ENCODE peak calls at places on chromosomes 2 and 18, in four cellular contexts. One of them, this sample, is unnamed.
A peak's percentile ranks its signal among the peaks of the same experiment; 100 is the strongest.

GRCh38 chr2:166314022-166314759 is 61.6 kb downstream of the SCN9A start:
- DNase-seq in cardiac fibroblast: peak; percentile 91
- DNase-seq in epithelial cell of proximal tubule: peak; percentile 0
- DNase-seq in lower lobe of right lung: no peak
- DNase-seq in this sample: peak; percentile 86

GRCh38 chr18:57803119-57803969 is at the start of gene ATP8B1:
- DNase-seq in epithelial cell of proximal tubule: no peak
- DNase-seq in cardiac fibroblast: peak; percentile 77
- DNase-seq in lower lobe of right lung: peak; percentile 96
- DNase-seq in this sample: peak; percentile 76

GRCh38 chr2:155060906-155061305 is 362.4 kb downstream of the KCNJ3 start:
- DNase-seq in lower lobe of right lung: no peak
- DNase-seq in cardiac fibroblast: no peak
- DNase-seq in epithelial cell of proximal tubule: no peak
- DNase-seq in this sample: no peak

GRCh38 chr2:41963661-41964525 is 83.9 kb upstream of the PKDCC start:
- DNase-seq in lower lobe of right lung: no peak
- DNase-seq in cardiac fibroblast: no peak
- DNase-seq in epithelial cell of proximal tubule: no peak
- DNase-seq in this sample: peak; percentile 12

GRCh38 chr18:22783662-22784076 is 149.5 kb upstream of the RBBP8 start:
- DNase-seq in cardiac fibroblast: no peak
- DNase-seq in epithelial cell of proximal tubule: no peak
- DNase-seq in lower lobe of right lung: no peak
- DNase-seq in this sample: no peak

GRCh38 chr2:223855426-223855825 is 18.0 kb upstream of the AP1S3 start:
- DNase-seq in lower lobe of right lung: no peak
- DNase-seq in epithelial cell of proximal tubule: no peak
- DNase-seq in cardiac fibroblast: no peak
- DNase-seq in this sample: peak; percentile 61

GRCh38 chr2:74212702-74213410 is 14.4 kb downstream of the MTHFD2 start:
- DNase-seq in lower lobe of right lung: no peak
- DNase-seq in cardiac fibroblast: no peak
- DNase-seq in epithelial cell of proximal tubule: no peak
- DNase-seq in this sample: no peak

GRCh38 chr2:29117636-29118303 is 2.6 kb downstream of the CLIP4 start:
- DNase-seq in cardiac fibroblast: peak; percentile 84
- DNase-seq in lower lobe of right lung: no peak
- DNase-seq in epithelial cell of proximal tubule: peak; percentile 81
- DNase-seq in this sample: no peak

GRCh38 chr2:9690716-9691498 is 60.1 kb upstream of the YWHAQ start:
- DNase-seq in epithelial cell of proximal tubule: no peak
- DNase-seq in lower lobe of right lung: no peak
- DNase-seq in cardiac fibroblast: no peak
- DNase-seq in this sample: no peak
- TF ChIP-seq CTCF in epithelial cell of proximal tubule: no peak
- TF ChIP-seq CTCF in lower lobe of right lung: no peak
- TF ChIP-seq CTCF in cardiac fibroblast: no peak
- TF ChIP-seq CTCF in this sample: no peak

GRCh38 chr2:54561010-54561409 is 104.9 kb downstream of the SPTBN1 start:
- DNase-seq in cardiac fibroblast: no peak
- DNase-seq in epithelial cell of proximal tubule: no peak
- DNase-seq in lower lobe of right lung: no peak
- DNase-seq in this sample: no peak

GRCh38 chr2:54564439-54564838 is 108.3 kb downstream of the SPTBN1 start:
- DNase-seq in lower lobe of right lung: no peak
- DNase-seq in cardiac fibroblast: no peak
- DNase-seq in epithelial cell of proximal tubule: no peak
- DNase-seq in this sample: no peak

GRCh38 chr2:54559593-54560145 is 103.5 kb downstream of the SPTBN1 start:
- DNase-seq in lower lobe of right lung: no peak
- DNase-seq in epithelial cell of proximal tubule: no peak
- DNase-seq in cardiac fibroblast: peak; percentile 95
- DNase-seq in this sample: peak; percentile 90

GRCh38 chr2:54560146-54560881 is 104.2 kb downstream of the SPTBN1 start:
- DNase-seq in epithelial cell of proximal tubule: no peak
- DNase-seq in lower lobe of right lung: peak; percentile 51
- DNase-seq in cardiac fibroblast: peak; percentile 87
- DNase-seq in this sample: peak; percentile 51

GRCh38 chr2:54561795-54562592 is 105.9 kb downstream of the SPTBN1 start:
- DNase-seq in lower lobe of right lung: no peak
- DNase-seq in cardiac fibroblast: no peak
- DNase-seq in epithelial cell of proximal tubule: no peak
- DNase-seq in this sample: no peak
- H3K4me3 ChIP-seq in lower lobe of right lung: no peak overlapping the region
- H3K4me3 ChIP-seq in cardiac fibroblast: no peak overlapping the region
- H3K4me3 ChIP-seq in epithelial cell of proximal tubule: peak overlapping the region; percentile 46
- H3K4me3 ChIP-seq in this sample: no peak overlapping the region

GRCh38 chr2:85012431-85012830 is 41.5 kb downstream of the KCMF1 start:
- DNase-seq in epithelial cell of proximal tubule: no peak
- DNase-seq in cardiac fibroblast: no peak
- DNase-seq in lower lobe of right lung: no peak
- DNase-seq in this sample: no peak

GRCh38 chr2:85009019-85009618 is 38.2 kb downstream of the KCMF1 start:
- DNase-seq in epithelial cell of proximal tubule: no peak
- DNase-seq in cardiac fibroblast: no peak
- DNase-seq in lower lobe of right lung: no peak
- DNase-seq in this sample: no peak

GRCh38 chr2:85012855-85013254 is 41.9 kb downstream of the KCMF1 start:
- DNase-seq in epithelial cell of proximal tubule: no peak
- DNase-seq in lower lobe of right lung: no peak
- DNase-seq in cardiac fibroblast: no peak
- DNase-seq in this sample: no peak

GRCh38 chr2:85011098-85011497 is 40.1 kb downstream of the KCMF1 start:
- DNase-seq in cardiac fibroblast: peak; percentile 35
- DNase-seq in epithelial cell of proximal tubule: no peak
- DNase-seq in lower lobe of right lung: no peak
- DNase-seq in this sample: no peak

GRCh38 chr2:85011747-85012146 is 40.8 kb downstream of the KCMF1 start:
- DNase-seq in cardiac fibroblast: no peak
- DNase-seq in epithelial cell of proximal tubule: no peak
- DNase-seq in lower lobe of right lung: no peak
- DNase-seq in this sample: no peak
- TF ChIP-seq CTCF in cardiac fibroblast: peak; percentile 12
- TF ChIP-seq CTCF in epithelial cell of proximal tubule: peak; percentile 36
- TF ChIP-seq CTCF in lower lobe of right lung: no peak
- TF ChIP-seq CTCF in this sample: no peak

DNA sequence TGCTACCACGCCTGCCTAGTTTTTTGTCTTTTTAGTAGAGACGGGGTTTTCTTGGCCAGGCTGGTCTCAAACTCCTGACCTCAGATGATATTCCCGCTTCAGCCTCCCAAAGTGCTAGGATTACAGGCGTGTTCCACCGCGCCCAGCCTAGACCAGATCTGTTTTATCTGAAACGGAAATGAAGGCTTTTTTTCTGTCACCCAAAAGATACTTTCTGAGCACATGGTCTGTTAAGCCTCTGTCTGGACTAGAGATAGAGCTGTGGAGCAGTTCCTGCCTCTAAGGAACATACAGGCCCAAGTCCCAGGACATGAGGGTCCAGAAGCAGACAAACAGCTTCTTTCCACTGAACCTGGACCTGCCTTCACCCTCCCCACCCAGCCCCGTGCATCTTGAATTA is 43.6 kb upstream of the PTMA start:
- DNase-seq in cardiac fibroblast: no peak
- DNase-seq in lower lobe of right lung: no peak
- DNase-seq in epithelial cell of proximal tubule: no peak
- DNase-seq in this sample: no peak
- H3K4me3 ChIP-seq in cardiac fibroblast: no peak overlapping the region
- H3K4me3 ChIP-seq in lower lobe of right lung: no peak overlapping the region
- H3K4me3 ChIP-seq in epithelial cell of proximal tubule: no peak overlapping the region
- H3K4me3 ChIP-seq in this sample: no peak overlapping the region

GRCh38 chr2:95323347-95324155 is 26.4 kb downstream of the KCNIP3 start:
- DNase-seq in lower lobe of right lung: no peak
- DNase-seq in epithelial cell of proximal tubule: no peak
- DNase-seq in cardiac fibroblast: no peak
- DNase-seq in this sample: no peak
- TF ChIP-seq CTCF in lower lobe of right lung: peak; percentile 22
- TF ChIP-seq CTCF in epithelial cell of proximal tubule: peak; percentile 80
- TF ChIP-seq CTCF in cardiac fibroblast: peak; percentile 34
- TF ChIP-seq CTCF in this sample: peak; percentile 44

GRCh38 chr2:38174646-38175096 is 98.7 kb upstream of the CYP1B1 start:
- DNase-seq in epithelial cell of proximal tubule: peak; percentile 99
- DNase-seq in lower lobe of right lung: no peak
- DNase-seq in cardiac fibroblast: peak; percentile 97
- DNase-seq in this sample: peak; percentile 81
- H3K4me3 ChIP-seq in epithelial cell of proximal tubule: peak overlapping the region; percentile 17
- H3K4me3 ChIP-seq in lower lobe of right lung: peak overlapping the region; percentile 20
- H3K4me3 ChIP-seq in cardiac fibroblast: no peak overlapping the region
- H3K4me3 ChIP-seq in this sample: no peak overlapping the region

GRCh38 chr2:20677301-20678176 is 10.6 kb downstream of the GDF7 start:
- DNase-seq in cardiac fibroblast: no peak
- DNase-seq in lower lobe of right lung: no peak
- DNase-seq in epithelial cell of proximal tubule: no peak
- DNase-seq in this sample: no peak
- TF ChIP-seq CTCF in cardiac fibroblast: no peak
- TF ChIP-seq CTCF in lower lobe of right lung: no peak
- TF ChIP-seq CTCF in epithelial cell of proximal tubule: peak; percentile 40
- TF ChIP-seq CTCF in this sample: no peak

GRCh38 chr18:75130591-75131274 is 78.2 kb downstream of the PTGR3 start:
- DNase-seq in lower lobe of right lung: no peak
- DNase-seq in epithelial cell of proximal tubule: no peak
- DNase-seq in cardiac fibroblast: peak; percentile 11
- DNase-seq in this sample: no peak

GRCh38 chr18:75132471-75132870 is 76.5 kb downstream of the PTGR3 start:
- DNase-seq in lower lobe of right lung: no peak
- DNase-seq in epithelial cell of proximal tubule: no peak
- DNase-seq in cardiac fibroblast: no peak
- DNase-seq in this sample: no peak

GRCh38 chr18:75132931-75133525 is 75.9 kb downstream of the PTGR3 start:
- DNase-seq in lower lobe of right lung: no peak
- DNase-seq in cardiac fibroblast: no peak
- DNase-seq in epithelial cell of proximal tubule: no peak
- DNase-seq in this sample: no peak

GRCh38 chr18:75132068-75132467 is 76.9 kb downstream of the PTGR3 start:
- DNase-seq in epithelial cell of proximal tubule: no peak
- DNase-seq in cardiac fibroblast: no peak
- DNase-seq in lower lobe of right lung: no peak
- DNase-seq in this sample: no peak

DNA sequence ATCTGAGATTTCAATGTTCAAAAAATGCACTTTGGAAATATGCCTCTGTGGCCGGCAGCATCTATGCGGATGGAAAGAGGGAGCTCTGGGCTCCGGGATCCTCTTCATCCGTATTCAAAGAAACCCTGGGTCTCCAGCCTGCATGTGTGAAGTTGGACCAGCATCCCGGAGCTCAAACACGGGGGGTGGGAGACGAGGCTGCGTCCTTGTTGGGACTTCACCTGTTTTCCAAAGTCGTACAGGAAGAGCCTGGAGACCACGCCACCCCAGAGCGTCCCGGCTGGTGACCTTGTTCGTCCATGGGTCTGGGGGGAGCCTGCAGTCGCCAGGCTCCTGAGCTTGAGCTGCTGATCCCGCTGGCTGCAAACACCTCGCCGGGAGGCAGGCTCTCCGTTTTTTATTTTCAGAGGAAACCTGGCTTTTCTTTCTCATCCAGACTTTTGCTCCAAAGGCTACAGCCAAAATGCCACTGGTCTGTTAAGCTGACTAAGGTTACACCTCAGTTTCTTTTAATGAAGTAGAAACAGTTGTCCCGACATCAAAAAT is 77.4 kb downstream of the PTGR3 start:
- DNase-seq in cardiac fibroblast: no peak
- DNase-seq in lower lobe of right lung: no peak
- DNase-seq in epithelial cell of proximal tubule: no peak
- DNase-seq in this sample: peak; percentile 38
- H3K4me3 ChIP-seq in cardiac fibroblast: no peak overlapping the region
- H3K4me3 ChIP-seq in lower lobe of right lung: no peak overlapping the region
- H3K4me3 ChIP-seq in epithelial cell of proximal tubule: no peak overlapping the region
- H3K4me3 ChIP-seq in this sample: peak overlapping the region; percentile 50

GRCh38 chr2:63591566-63592175 is 2.9 kb downstream of the MDH1 start:
- DNase-seq in cardiac fibroblast: no peak
- DNase-seq in epithelial cell of proximal tubule: no peak
- DNase-seq in lower lobe of right lung: no peak
- DNase-seq in this sample: no peak

GRCh38 chr2:63596487-63596886 is 7.7 kb downstream of the MDH1 start:
- DNase-seq in epithelial cell of proximal tubule: no peak
- DNase-seq in cardiac fibroblast: no peak
- DNase-seq in lower lobe of right lung: no peak
- DNase-seq in this sample: no peak

GRCh38 chr2:63598971-63599370 is 10.2 kb downstream of the MDH1 start:
- DNase-seq in lower lobe of right lung: no peak
- DNase-seq in epithelial cell of proximal tubule: peak; percentile 43
- DNase-seq in cardiac fibroblast: no peak
- DNase-seq in this sample: no peak

GRCh38 chr2:63590621-63591408 is 2.1 kb downstream of the MDH1 start:
- DNase-seq in epithelial cell of proximal tubule: no peak
- DNase-seq in lower lobe of right lung: no peak
- DNase-seq in cardiac fibroblast: no peak
- DNase-seq in this sample: peak; percentile 19

GRCh38 chr2:63594622-63595021 is 5.9 kb downstream of the MDH1 start:
- DNase-seq in epithelial cell of proximal tubule: no peak
- DNase-seq in cardiac fibroblast: no peak
- DNase-seq in lower lobe of right lung: no peak
- DNase-seq in this sample: no peak
- TF ChIP-seq CTCF in epithelial cell of proximal tubule: peak; percentile 40
- TF ChIP-seq CTCF in cardiac fibroblast: no peak
- TF ChIP-seq CTCF in lower lobe of right lung: no peak
- TF ChIP-seq CTCF in this sample: no peak

DNA sequence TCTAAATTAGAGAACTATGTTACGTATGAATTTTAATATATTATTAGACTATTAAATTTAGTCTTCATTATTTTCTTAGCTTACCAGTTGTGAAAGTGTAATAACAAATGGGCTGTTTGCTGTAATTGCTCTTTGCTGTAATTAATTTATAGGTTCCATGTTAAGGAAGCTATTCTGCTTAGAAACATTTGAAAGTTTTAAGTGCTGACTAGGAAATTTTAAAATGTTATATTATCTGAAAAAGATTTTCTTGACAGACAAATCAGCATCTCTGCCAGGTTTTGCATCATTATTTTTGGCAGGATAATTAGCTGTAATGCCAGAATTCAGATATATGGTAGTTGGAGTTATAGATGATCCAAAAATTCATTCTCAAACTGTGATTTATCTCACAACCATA is 42.2 kb downstream of the OTX1 start:
- DNase-seq in epithelial cell of proximal tubule: no peak
- DNase-seq in lower lobe of right lung: no peak
- DNase-seq in cardiac fibroblast: no peak
- DNase-seq in this sample: no peak
- H3K4me3 ChIP-seq in epithelial cell of proximal tubule: no peak overlapping the region
- H3K4me3 ChIP-seq in lower lobe of right lung: no peak overlapping the region
- H3K4me3 ChIP-seq in cardiac fibroblast: no peak overlapping the region
- H3K4me3 ChIP-seq in this sample: no peak overlapping the region